ENCODE peak calls at places on chromosomes 16 and 17, in six cellular contexts. B is transverse colon; J is CD8-positive, alpha-beta T cell; Y is right cardiac atrium; I is cardiac muscle cell; P is fibroblast of pulmonary artery. N is an unnamed sample.

GRCh38 chr16:84332975-84333684 is 35.2 kb upstream of the ATP2C2 start:
- DNase-seq in B (peak), P (no peak), J (no peak), I (no peak), Y (no peak), N (no peak)

GRCh38 chr17:42409467-42410351 is 13.3 kb downstream of the CAVIN1 start:
- DNase-seq in I (no peak), B (peak), Y (peak), P (peak), J (no peak), N (no peak)

GRCh38 chr16:11946433-11946832 is 4.6 kb upstream of the NPIPB2 start:
- DNase-seq in Y (no peak), P (peak), B (no peak), J (no peak), I (no peak), N (no peak)

GRCh38 chr17:7897773-7898172 is 9.2 kb downstream of the CHD3 start:
- DNase-seq in P (peak), Y (no peak), J (no peak), I (peak), B (peak), N (peak)

GRCh38 chr17:61488878-61489718 is 36.9 kb downstream of the TBX4 start:
- DNase-seq in P (no peak), Y (no peak), J (no peak), I (no peak), B (peak), N (no peak)

GRCh38 chr17:50474523-50474922 is 4.1 kb upstream of the RSAD1 start:
- DNase-seq in J (no peak), P (no peak), I (no peak), Y (no peak), B (no peak), N (no peak)

GRCh38 chr17:55672585-55673501 is 49.8 kb downstream of the TMEM100 start:
- DNase-seq in P (no peak), I (no peak), Y (no peak), B (no peak), J (no peak), N (no peak)

GRCh38 chr17:34712481-34713195 is 133.3 kb downstream of the TMEM132E start:
- DNase-seq in J (no peak), I (no peak), P (no peak), Y (no peak), B (no peak), N (no peak)

GRCh38 chr16:89241187-89242003 is 23.9 kb downstream of the ZNF778 start:
- DNase-seq in I (peak), Y (peak), B (peak), P (peak), J (peak), N (peak)

GRCh38 chr16:11816123-11816522 is 19.1 kb upstream of the ZC3H7A start:
- DNase-seq in I (no peak), Y (no peak), B (no peak), J (no peak), P (no peak), N (no peak)

GRCh38 chr17:45282683-45283644 is 21.1 kb upstream of the SPATA32 start:
- DNase-seq in J (no peak), B (no peak), P (peak), I (peak), Y (peak), N (no peak)

GRCh38 chr17:79950711-79951110 is 85.0 kb downstream of the TBC1D16 start:
- DNase-seq in P (no peak), J (no peak), Y (no peak), B (no peak), I (no peak), N (no peak)
- H3K4me3 ChIP-seq in P (no peak), J (no peak), Y (no peak), B (no peak), I (no peak), N (no peak)

GRCh38 chr17:79813826-79814623 is 17.1 kb upstream of the CBX8 start:
- DNase-seq in P (no peak), Y (peak), I (no peak), J (no peak), B (no peak), N (no peak)
- H3K4me3 ChIP-seq in P (no peak), Y (peak), I (no peak), J (no peak), B (peak), N (no peak)

DNA sequence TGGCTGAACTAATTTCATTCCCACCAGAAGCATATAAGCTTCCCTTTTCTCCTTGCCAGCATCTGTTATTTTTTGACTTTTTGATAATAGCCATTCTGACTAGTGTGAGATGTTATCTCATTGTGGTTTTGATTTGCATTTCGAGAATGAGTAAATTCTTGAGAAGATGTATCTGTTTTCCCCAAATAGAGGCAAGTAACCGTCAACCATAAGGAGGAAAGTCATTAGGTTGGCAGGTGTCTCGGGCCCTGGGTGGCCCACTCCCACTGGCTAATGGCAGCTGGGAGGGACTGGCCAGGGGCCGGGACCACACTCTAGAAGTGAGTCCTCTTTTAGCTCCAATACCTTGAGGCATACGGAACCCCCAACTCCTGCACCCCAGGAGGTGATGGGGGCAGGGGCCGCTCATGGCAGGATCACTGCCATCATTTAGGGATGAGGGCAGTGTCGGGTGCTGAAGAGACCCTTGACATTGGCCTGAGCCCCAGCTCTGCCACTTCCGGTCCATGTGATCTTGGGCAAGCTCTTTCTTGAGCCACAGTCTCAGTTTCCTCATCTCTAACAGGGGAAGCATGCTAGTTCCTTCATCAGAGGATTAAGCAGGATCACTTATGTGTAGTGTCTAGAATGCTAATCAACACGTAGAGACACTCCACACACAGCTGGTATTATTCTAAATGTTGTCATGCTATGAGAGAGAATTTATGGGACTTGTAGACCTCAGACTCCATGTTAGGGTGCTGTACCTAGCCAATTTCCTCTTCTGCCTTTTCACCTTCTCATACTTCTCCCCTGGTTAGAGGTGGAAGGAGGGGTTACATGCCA is 44.3 kb downstream of the RGS9 start:
- DNase-seq in I (no peak), Y (no peak), J (no peak), B (no peak), P (no peak), N (no peak)
- H3K4me3 ChIP-seq in I (no peak), Y (no peak), J (no peak), B (no peak), P (no peak), N (no peak)

GRCh38 chr17:81329279-81329926 is 34.3 kb upstream of the SLC38A10 start:
- DNase-seq in Y (peak), I (no peak), B (peak), P (peak), J (no peak), N (no peak)

GRCh38 chr17:81329927-81330883 is 35.1 kb upstream of the SLC38A10 start:
- DNase-seq in B (peak), Y (peak), P (no peak), J (no peak), I (no peak), N (no peak)

GRCh38 chr17:81330884-81331245 is 35.8 kb upstream of the SLC38A10 start:
- DNase-seq in I (no peak), B (no peak), J (no peak), P (no peak), Y (no peak), N (no peak)

GRCh38 chr17:81328489-81328888 is 33.4 kb upstream of the SLC38A10 start:
- DNase-seq in B (no peak), I (no peak), P (no peak), Y (peak), J (no peak), N (no peak)

GRCh38 chr17:81328925-81329278 is 33.8 kb upstream of the SLC38A10 start:
- DNase-seq in J (no peak), B (no peak), P (no peak), I (no peak), Y (peak), N (no peak)
- H3K4me3 ChIP-seq in J (no peak), B (no peak), P (no peak), I (no peak), Y (no peak), N (no peak)

GRCh38 chr17:27793168-27793905 is 7.0 kb downstream of the NOS2 start:
- DNase-seq in Y (peak), I (peak), J (no peak), P (no peak), B (no peak), N (no peak)
- H3K4me3 ChIP-seq in Y (peak), I (peak), J (peak), P (peak), B (peak), N (peak)

GRCh38 chr17:79899584-79899983 is 60.3 kb upstream of the CBX4 start:
- DNase-seq in J (no peak), B (no peak), Y (no peak), I (no peak), P (no peak), N (no peak)
- H3K4me3 ChIP-seq in J (no peak), B (no peak), Y (no peak), I (no peak), P (no peak), N (no peak)

GRCh38 chr16:57260294-57260929 is 15.4 kb downstream of the ARL2BP start:
- DNase-seq in Y (no peak), P (peak), J (peak), I (no peak), B (peak), N (no peak)
- H3K4me3 ChIP-seq in Y (no peak), P (peak), J (peak), I (no peak), B (no peak), N (no peak)

N was measured in naive thymus-derived CD4-positive, alpha-beta T cell.